ENCODE peak calls at places on chromosomes 6 and 20, in nine cellular contexts. One of them, this sample, is unnamed.

GRCh38 chr6:3013901-3014674 is 14.4 kb downstream of the NQO2 start:
- DNase-seq in dorsolateral prefrontal cortex: no peak
- DNase-seq in fibroblast of lung: no peak
- DNase-seq in mucosa of descending colon: no peak
- DNase-seq in A549: no peak
- DNase-seq in stomach: no peak
- DNase-seq in PC-9: no peak
- DNase-seq in psoas muscle: no peak
- DNase-seq in right atrium auricular region: peak; percentile 38
- DNase-seq in this sample: no peak

GRCh38 chr6:167896648-167897047 is 69.9 kb downstream of the AFDN start:
- DNase-seq in stomach: no peak
- DNase-seq in A549: no peak
- DNase-seq in dorsolateral prefrontal cortex: no peak
- DNase-seq in PC-9: no peak
- DNase-seq in fibroblast of lung: no peak
- DNase-seq in mucosa of descending colon: no peak
- DNase-seq in psoas muscle: no peak
- DNase-seq in right atrium auricular region: no peak
- DNase-seq in this sample: no peak

GRCh38 chr6:112225691-112226090 is 28.7 kb downstream of the LAMA4 start:
- DNase-seq in psoas muscle: no peak
- DNase-seq in A549: no peak
- DNase-seq in mucosa of descending colon: no peak
- DNase-seq in right atrium auricular region: no peak
- DNase-seq in PC-9: no peak
- DNase-seq in dorsolateral prefrontal cortex: no peak
- DNase-seq in stomach: no peak
- DNase-seq in fibroblast of lung: no peak
- DNase-seq in this sample: no peak

GRCh38 chr6:63634630-63635029 is 972 bp upstream of the PHF3 start:
- DNase-seq in stomach: no peak
- DNase-seq in A549: no peak
- DNase-seq in mucosa of descending colon: no peak
- DNase-seq in psoas muscle: no peak
- DNase-seq in PC-9: no peak
- DNase-seq in fibroblast of lung: peak; percentile 19
- DNase-seq in dorsolateral prefrontal cortex: no peak
- DNase-seq in right atrium auricular region: no peak
- DNase-seq in this sample: no peak

GRCh38 chr6:121430514-121431460 is 4.7 kb upstream of the GJA1 start:
- DNase-seq in PC-9: no peak
- DNase-seq in fibroblast of lung: peak; percentile 41
- DNase-seq in psoas muscle: no peak
- DNase-seq in stomach: no peak
- DNase-seq in right atrium auricular region: no peak
- DNase-seq in A549: peak; percentile 59
- DNase-seq in dorsolateral prefrontal cortex: no peak
- DNase-seq in mucosa of descending colon: no peak
- DNase-seq in this sample: no peak

GRCh38 chr6:168364793-168365421 is 45.3 kb upstream of the DACT2 start:
- DNase-seq in PC-9: no peak
- DNase-seq in A549: no peak
- DNase-seq in stomach: no peak
- DNase-seq in psoas muscle: no peak
- DNase-seq in dorsolateral prefrontal cortex: no peak
- DNase-seq in mucosa of descending colon: no peak
- DNase-seq in right atrium auricular region: no peak
- DNase-seq in fibroblast of lung: no peak
- DNase-seq in this sample: no peak

GRCh38 chr6:69868961-69869360 is 2.6 kb downstream of the COL19A1 start:
- DNase-seq in mucosa of descending colon: no peak
- DNase-seq in psoas muscle: no peak
- DNase-seq in dorsolateral prefrontal cortex: no peak
- DNase-seq in stomach: no peak
- DNase-seq in A549: no peak
- DNase-seq in fibroblast of lung: no peak
- DNase-seq in PC-9: no peak
- DNase-seq in right atrium auricular region: no peak
- DNase-seq in this sample: no peak

GRCh38 chr6:54655162-54655561 is 191.4 kb upstream of the FAM83B start:
- DNase-seq in fibroblast of lung: no peak
- DNase-seq in dorsolateral prefrontal cortex: no peak
- DNase-seq in psoas muscle: no peak
- DNase-seq in PC-9: no peak
- DNase-seq in right atrium auricular region: no peak
- DNase-seq in stomach: no peak
- DNase-seq in A549: no peak
- DNase-seq in mucosa of descending colon: no peak
- DNase-seq in this sample: no peak

GRCh38 chr6:154507209-154507898 is 3.1 kb downstream of the CNKSR3 start:
- DNase-seq in mucosa of descending colon: no peak
- DNase-seq in PC-9: no peak
- DNase-seq in psoas muscle: no peak
- DNase-seq in fibroblast of lung: no peak
- DNase-seq in stomach: no peak
- DNase-seq in dorsolateral prefrontal cortex: no peak
- DNase-seq in right atrium auricular region: no peak
- DNase-seq in A549: no peak
- DNase-seq in this sample: no peak

GRCh38 chr6:160462551-160463109 is 114.5 kb downstream of the SLC22A3 start:
- DNase-seq in PC-9: no peak
- DNase-seq in right atrium auricular region: no peak
- DNase-seq in mucosa of descending colon: no peak
- DNase-seq in dorsolateral prefrontal cortex: no peak
- DNase-seq in psoas muscle: no peak
- DNase-seq in fibroblast of lung: peak; percentile 95
- DNase-seq in A549: no peak
- DNase-seq in stomach: no peak
- DNase-seq in this sample: peak; percentile 13

GRCh38 chr6:32149577-32149845 is 2.2 kb downstream of the PRRT1 start:
- DNase-seq in dorsolateral prefrontal cortex: no peak
- DNase-seq in right atrium auricular region: no peak
- DNase-seq in mucosa of descending colon: no peak
- DNase-seq in PC-9: no peak
- DNase-seq in A549: no peak
- DNase-seq in psoas muscle: no peak
- DNase-seq in stomach: no peak
- DNase-seq in fibroblast of lung: no peak
- DNase-seq in this sample: no peak

GRCh38 chr20:47360489-47361267 is 4.2 kb upstream of the ZMYND8 start:
- DNase-seq in PC-9: peak; percentile 84
- DNase-seq in right atrium auricular region: peak; percentile 94
- DNase-seq in psoas muscle: peak; percentile 93
- DNase-seq in A549: peak; percentile 94
- DNase-seq in stomach: peak; percentile 86
- DNase-seq in mucosa of descending colon: peak; percentile 82
- DNase-seq in dorsolateral prefrontal cortex: peak; percentile 60
- DNase-seq in fibroblast of lung: peak; percentile 98
- DNase-seq in this sample: peak; percentile 77

GRCh38 chr6:158487495-158487894 is 72.4 kb upstream of the TMEM181 start:
- DNase-seq in stomach: no peak
- DNase-seq in dorsolateral prefrontal cortex: no peak
- DNase-seq in psoas muscle: no peak
- DNase-seq in A549: no peak
- DNase-seq in PC-9: no peak
- DNase-seq in fibroblast of lung: peak; percentile 66
- DNase-seq in right atrium auricular region: no peak
- DNase-seq in mucosa of descending colon: no peak
- DNase-seq in this sample: no peak

GRCh38 chr20:2672446-2672845 is 8.4 kb upstream of the IDH3B start:
- DNase-seq in dorsolateral prefrontal cortex: no peak
- DNase-seq in PC-9: no peak
- DNase-seq in right atrium auricular region: no peak
- DNase-seq in stomach: no peak
- DNase-seq in fibroblast of lung: no peak
- DNase-seq in A549: no peak
- DNase-seq in psoas muscle: no peak
- DNase-seq in mucosa of descending colon: no peak
- DNase-seq in this sample: no peak

GRCh38 chr20:2673453-2673852 is 9.4 kb upstream of the IDH3B start:
- DNase-seq in PC-9: no peak
- DNase-seq in A549: no peak
- DNase-seq in stomach: no peak
- DNase-seq in right atrium auricular region: no peak
- DNase-seq in fibroblast of lung: no peak
- DNase-seq in psoas muscle: no peak
- DNase-seq in dorsolateral prefrontal cortex: no peak
- DNase-seq in mucosa of descending colon: no peak
- DNase-seq in this sample: no peak

DNA sequence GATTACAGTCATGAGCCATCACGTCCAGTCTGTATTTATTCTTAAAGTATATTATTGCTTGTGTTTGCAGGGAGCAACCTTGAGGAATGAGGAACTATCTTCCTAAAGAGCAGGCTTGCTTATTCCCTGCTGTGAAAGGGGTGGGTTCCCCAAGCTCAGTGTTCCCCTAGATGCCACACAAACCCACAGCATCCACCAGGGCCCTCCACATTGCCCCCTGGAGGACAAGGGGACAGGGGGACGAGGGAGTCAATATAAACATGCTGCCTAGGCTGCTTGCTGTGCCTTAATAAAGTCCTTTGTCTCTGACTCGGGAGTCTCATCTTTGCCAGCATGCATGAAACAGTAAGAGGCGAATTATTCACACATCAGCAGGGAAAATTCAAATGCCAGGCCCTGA is 8.0 kb upstream of the IDH3B start:
- DNase-seq in stomach: no peak
- DNase-seq in dorsolateral prefrontal cortex: no peak
- DNase-seq in fibroblast of lung: no peak
- DNase-seq in psoas muscle: no peak
- DNase-seq in PC-9: no peak
- DNase-seq in mucosa of descending colon: no peak
- DNase-seq in right atrium auricular region: no peak
- DNase-seq in A549: peak; percentile 32
- DNase-seq in this sample: no peak
- TF ChIP-seq CTCF in stomach: no peak
- TF ChIP-seq CTCF in dorsolateral prefrontal cortex: no peak
- TF ChIP-seq CTCF in fibroblast of lung: no peak
- TF ChIP-seq CTCF in psoas muscle: no peak
- TF ChIP-seq CTCF in PC-9: no peak
- TF ChIP-seq CTCF in mucosa of descending colon: no peak
- TF ChIP-seq CTCF in right atrium auricular region: no peak
- TF ChIP-seq CTCF in A549: peak; percentile 16
- TF ChIP-seq CTCF in this sample: no peak

DNA sequence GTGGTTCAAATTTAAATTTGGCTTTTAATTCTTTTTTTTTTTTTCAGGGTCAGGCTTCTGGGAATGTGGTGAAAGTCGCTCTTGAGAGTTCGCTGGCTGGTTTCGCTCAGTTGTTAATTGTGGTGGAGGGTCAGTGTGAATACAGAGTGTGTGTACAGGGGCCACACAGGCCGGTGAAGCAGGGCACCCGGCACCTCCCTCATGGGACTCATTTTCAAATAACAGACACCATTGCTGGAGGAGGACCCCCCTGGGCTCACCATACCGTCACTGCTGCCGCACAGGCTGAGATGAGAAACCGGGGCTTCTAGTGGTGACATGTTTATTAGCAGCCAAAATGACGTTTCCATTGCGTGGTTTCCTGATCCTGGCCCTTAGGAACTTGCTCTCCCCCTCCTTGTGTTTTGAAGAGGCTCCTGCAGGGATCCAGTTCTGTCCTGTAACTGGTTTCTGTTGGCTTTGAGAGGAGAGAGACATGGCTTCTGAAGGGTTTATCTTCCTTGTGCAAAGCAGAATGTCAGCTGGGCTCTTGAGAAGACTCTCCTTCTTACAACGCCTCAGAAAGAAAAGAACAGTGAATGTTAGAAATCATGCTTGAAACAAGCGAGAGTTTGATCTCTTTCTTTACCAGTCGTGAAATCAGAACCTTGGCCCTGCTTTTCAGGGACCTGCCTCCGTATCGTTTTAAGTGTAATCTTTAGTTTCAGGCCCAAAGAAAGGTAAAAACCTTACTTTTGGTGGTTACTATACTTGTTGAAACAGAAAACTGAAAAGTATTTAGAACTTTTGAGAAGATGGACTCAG is 37.8 kb downstream of the DUSP22 start:
- DNase-seq in fibroblast of lung: no peak
- DNase-seq in right atrium auricular region: no peak
- DNase-seq in mucosa of descending colon: no peak
- DNase-seq in A549: peak; percentile 4
- DNase-seq in stomach: no peak
- DNase-seq in dorsolateral prefrontal cortex: no peak
- DNase-seq in psoas muscle: no peak
- DNase-seq in PC-9: no peak
- DNase-seq in this sample: no peak
- TF ChIP-seq CTCF in fibroblast of lung: no peak
- TF ChIP-seq CTCF in right atrium auricular region: no peak
- TF ChIP-seq CTCF in mucosa of descending colon: no peak
- TF ChIP-seq CTCF in A549: no peak
- TF ChIP-seq CTCF in stomach: no peak
- TF ChIP-seq CTCF in dorsolateral prefrontal cortex: no peak
- TF ChIP-seq CTCF in psoas muscle: no peak
- TF ChIP-seq CTCF in PC-9: no peak
- TF ChIP-seq CTCF in this sample: no peak

DNA sequence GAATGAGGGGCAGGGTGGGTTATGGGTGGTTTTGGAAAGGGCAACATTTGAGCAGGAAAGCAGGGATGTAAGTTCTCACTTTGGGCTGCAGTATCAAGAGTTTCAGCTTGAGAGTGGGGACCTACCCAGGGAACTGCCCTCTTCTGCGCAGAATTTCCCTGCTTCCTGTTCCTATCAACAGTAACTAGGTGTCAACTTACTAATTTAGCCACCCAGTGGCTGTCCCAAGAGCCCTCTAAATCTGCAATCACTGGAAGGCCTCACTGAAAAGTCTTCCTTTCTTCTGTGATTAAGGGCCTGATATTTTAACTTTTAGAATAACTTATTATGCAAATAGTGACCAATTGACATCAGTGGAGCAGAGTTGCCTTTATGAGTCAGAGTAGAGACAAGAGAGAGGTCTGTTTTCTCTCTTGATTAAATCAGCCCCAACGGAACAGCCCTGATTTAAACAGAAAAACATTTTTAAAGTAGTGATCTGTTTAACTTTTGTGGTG is 118.2 kb upstream of the RIPOR2 start:
- DNase-seq in PC-9: no peak
- DNase-seq in mucosa of descending colon: no peak
- DNase-seq in dorsolateral prefrontal cortex: no peak
- DNase-seq in psoas muscle: no peak
- DNase-seq in A549: no peak
- DNase-seq in stomach: no peak
- DNase-seq in right atrium auricular region: no peak
- DNase-seq in fibroblast of lung: peak; percentile 90
- DNase-seq in this sample: no peak
- TF ChIP-seq CTCF in PC-9: no peak
- TF ChIP-seq CTCF in mucosa of descending colon: no peak
- TF ChIP-seq CTCF in dorsolateral prefrontal cortex: no peak
- TF ChIP-seq CTCF in psoas muscle: no peak
- TF ChIP-seq CTCF in A549: no peak
- TF ChIP-seq CTCF in stomach: no peak
- TF ChIP-seq CTCF in right atrium auricular region: no peak
- TF ChIP-seq CTCF in fibroblast of lung: no peak
- TF ChIP-seq CTCF in this sample: no peak

DNA sequence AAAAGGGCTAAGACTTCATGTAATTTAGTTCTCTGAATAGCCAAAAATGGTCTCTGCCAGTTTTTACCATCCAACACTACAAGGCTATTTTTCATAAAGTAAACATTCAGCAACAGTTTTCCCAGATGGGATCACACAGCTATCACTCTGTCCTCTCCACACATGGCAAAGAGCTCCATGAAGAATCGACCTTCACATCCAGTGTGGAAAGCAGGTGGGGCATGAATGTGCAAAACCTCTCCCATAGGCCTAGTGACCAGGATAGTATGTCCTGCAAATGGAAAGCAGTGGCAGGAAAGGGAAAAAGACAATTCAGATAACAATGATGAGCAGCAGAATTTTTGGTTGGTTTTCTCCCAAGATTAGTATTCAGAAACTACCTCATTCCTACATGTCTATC is 159.6 kb upstream of the MCHR2 start:
- DNase-seq in mucosa of descending colon: no peak
- DNase-seq in dorsolateral prefrontal cortex: no peak
- DNase-seq in fibroblast of lung: no peak
- DNase-seq in right atrium auricular region: no peak
- DNase-seq in stomach: no peak
- DNase-seq in PC-9: no peak
- DNase-seq in psoas muscle: no peak
- DNase-seq in A549: no peak
- DNase-seq in this sample: no peak
- TF ChIP-seq CTCF in mucosa of descending colon: no peak
- TF ChIP-seq CTCF in dorsolateral prefrontal cortex: no peak
- TF ChIP-seq CTCF in fibroblast of lung: no peak
- TF ChIP-seq CTCF in right atrium auricular region: no peak
- TF ChIP-seq CTCF in stomach: no peak
- TF ChIP-seq CTCF in PC-9: no peak
- TF ChIP-seq CTCF in psoas muscle: no peak
- TF ChIP-seq CTCF in A549: no peak
- TF ChIP-seq CTCF in this sample: no peak

This sample was measured in transverse colon.